ENCODE peak calls at places on chromosomes 6 and 20, in eight cellular contexts. D is NCI-H345, Z is BJ, G is endothelial cell of umbilical vein, R is iPS-NIHi11, H is anterior cingulate cortex, T is glomerular endothelial cell, Y is OCI-LY7. A is an unnamed sample.
A peak's percentile ranks its signal among the peaks of the same experiment; 100 is the strongest.

GRCh38 chr6:128882991-128883571 is at the start of gene LAMA2:
- DNase-seq in D (no peak), Z (peak; percentile 43), G (peak; percentile 38), R (peak; percentile 67), H (no peak), T (peak; percentile 18), Y (no peak), A (no peak)

GRCh38 chr6:159431750-159432149 is 261.3 kb downstream of the SOD2 start:
- DNase-seq in D (no peak), Z (no peak), G (no peak), R (no peak), H (no peak), T (no peak), Y (no peak), A (no peak)

GRCh38 chr6:69097948-69098347 is 462.9 kb downstream of the ADGRB3 start:
- DNase-seq in D (no peak), Z (no peak), G (no peak), R (no peak), H (no peak), T (no peak), Y (no peak), A (no peak)

GRCh38 chr6:43951063-43951755 is 176.0 kb downstream of the MRPL14 start:
- DNase-seq in D (no peak), Z (no peak), G (no peak), R (peak; percentile 87), H (no peak), T (no peak), Y (peak; percentile 28), A (peak; percentile 55)

GRCh38 chr20:24776755-24777271 is 172.3 kb upstream of the CST7 start:
- DNase-seq in D (no peak), Z (no peak), G (no peak), R (no peak), H (no peak), T (no peak), Y (no peak), A (no peak)

GRCh38 chr6:28478518-28478917 is 35.2 kb upstream of the ZSCAN23 start:
- DNase-seq in D (no peak), Z (no peak), G (no peak), R (no peak), H (no peak), T (no peak), Y (no peak), A (no peak)

GRCh38 chr6:116229287-116229913 is 24.5 kb downstream of the TSPYL4 start:
- DNase-seq in D (no peak), Z (peak; percentile 46), G (peak; percentile 58), R (peak; percentile 87), H (peak; percentile 95), T (peak; percentile 37), Y (peak; percentile 6), A (no peak)

GRCh38 chr6:166929534-166930189 is 26.7 kb downstream of the RNASET2 start:
- DNase-seq in D (no peak), Z (no peak), G (no peak), R (peak; percentile 36), H (no peak), T (no peak), Y (peak; percentile 27), A (peak; percentile 26)

GRCh38 chr20:37879003-37879599 is 23.8 kb upstream of the VSTM2L start:
- DNase-seq in D (no peak), Z (no peak), G (no peak), R (no peak), H (no peak), T (no peak), Y (no peak), A (no peak)

GRCh38 chr20:37534401-37535157 is 6.9 kb upstream of the BLCAP start:
- DNase-seq in D (peak; percentile 87), Z (no peak), G (peak; percentile 95), R (peak; percentile 52), H (peak; percentile 59), T (peak; percentile 84), Y (peak; percentile 80), A (peak; percentile 69)